ENCODE peak calls at places on chromosomes 16 and 17, in six cellular contexts. I is upper lobe of left lung, Q is HepG2, D is A549, F is K562, Z is GM12878. P is an unnamed sample.

GRCh38 chr17:9700754-9701476 is 55.6 kb downstream of the USP43 start:
- ATAC-seq in Z (no peak), D (peak), F (no peak), Q (no peak), I (no peak), P (no peak)

GRCh38 chr17:74282587-74283370 is 8.7 kb downstream of the DNAI2 start:
- ATAC-seq in I (peak), D (peak), F (peak), Q (no peak), Z (peak), P (no peak)

GRCh38 chr16:69131167-69131748 is 1.1 kb downstream of the CHTF8 start:
- ATAC-seq in D (peak), Z (peak), I (peak), F (peak), Q (no peak), P (no peak)

GRCh38 chr17:83109793-83110645 is 30.6 kb downstream of the METRNL start:
- ATAC-seq in D (peak), Z (no peak), I (peak), Q (peak), F (peak), P (peak)

GRCh38 chr17:51107666-51108227 is 12.9 kb downstream of the SPAG9 start:
- ATAC-seq in D (no peak), Z (no peak), Q (no peak), F (no peak), I (peak), P (no peak)

GRCh38 chr17:82823004-82823403 is 16.8 kb downstream of the ZNF750 start:
- ATAC-seq in F (peak), D (peak), Z (peak), I (no peak), Q (peak), P (no peak)

GRCh38 chr16:81842564-81843242 is 63.6 kb downstream of the PLCG2 start:
- ATAC-seq in F (peak), Q (no peak), I (no peak), Z (peak), D (no peak), P (no peak)

GRCh38 chr17:66450008-66450856 is 147.8 kb downstream of the PRKCA start:
- ATAC-seq in Z (no peak), I (no peak), D (no peak), F (no peak), Q (peak), P (no peak)

DNA sequence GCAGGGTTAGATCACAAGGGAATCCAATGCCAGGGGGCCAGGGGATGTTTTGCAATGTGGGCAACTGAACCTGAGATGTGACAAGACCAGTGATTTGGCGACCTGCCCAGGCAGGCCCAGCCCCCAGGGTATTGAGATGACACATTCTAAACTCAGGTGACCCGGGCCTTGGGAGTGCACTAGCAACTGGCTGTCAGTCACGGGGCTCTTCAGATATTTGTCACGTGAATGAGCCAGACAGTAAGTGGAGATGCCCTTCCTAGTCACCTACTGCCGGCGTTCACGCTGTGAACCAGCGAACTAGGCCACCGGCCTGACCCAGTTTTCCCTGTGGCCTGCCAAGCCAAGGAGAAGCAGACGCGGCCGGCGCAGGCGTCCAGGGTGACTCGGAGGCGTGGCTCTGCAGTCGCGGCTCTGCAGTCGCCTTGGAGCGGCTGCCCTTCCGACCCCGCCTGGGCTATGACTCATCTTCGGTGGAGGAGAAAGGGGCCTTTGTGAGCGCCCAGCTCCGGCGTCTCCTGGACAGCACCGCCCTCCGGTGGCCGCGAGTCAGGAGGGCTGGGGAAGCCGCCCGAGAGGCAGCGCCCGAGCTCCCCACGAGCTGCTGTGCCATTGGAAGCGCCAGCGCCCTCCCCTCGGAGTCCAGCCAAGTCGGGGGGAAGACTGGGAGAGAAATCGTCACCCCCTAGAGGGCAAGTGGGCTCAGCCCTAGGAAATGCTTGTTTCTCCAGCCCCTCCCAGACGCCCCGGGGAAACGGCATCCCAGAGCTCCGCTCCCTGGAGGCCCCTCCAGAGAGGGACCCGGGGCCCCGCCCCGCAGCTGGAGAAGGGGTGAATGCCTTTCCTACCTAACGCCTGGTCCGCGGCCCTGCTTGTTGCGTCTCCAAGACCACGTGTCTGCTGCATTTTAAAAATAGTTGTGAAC is 38.8 kb downstream of the WSB1 start:
- ATAC-seq in D (peak), I (peak), Z (peak), Q (peak), F (peak), P (peak)
- TF ChIP-seq EP300 in D (peak), I (no peak), Z (peak), Q (peak), F (peak), P (no peak)

DNA sequence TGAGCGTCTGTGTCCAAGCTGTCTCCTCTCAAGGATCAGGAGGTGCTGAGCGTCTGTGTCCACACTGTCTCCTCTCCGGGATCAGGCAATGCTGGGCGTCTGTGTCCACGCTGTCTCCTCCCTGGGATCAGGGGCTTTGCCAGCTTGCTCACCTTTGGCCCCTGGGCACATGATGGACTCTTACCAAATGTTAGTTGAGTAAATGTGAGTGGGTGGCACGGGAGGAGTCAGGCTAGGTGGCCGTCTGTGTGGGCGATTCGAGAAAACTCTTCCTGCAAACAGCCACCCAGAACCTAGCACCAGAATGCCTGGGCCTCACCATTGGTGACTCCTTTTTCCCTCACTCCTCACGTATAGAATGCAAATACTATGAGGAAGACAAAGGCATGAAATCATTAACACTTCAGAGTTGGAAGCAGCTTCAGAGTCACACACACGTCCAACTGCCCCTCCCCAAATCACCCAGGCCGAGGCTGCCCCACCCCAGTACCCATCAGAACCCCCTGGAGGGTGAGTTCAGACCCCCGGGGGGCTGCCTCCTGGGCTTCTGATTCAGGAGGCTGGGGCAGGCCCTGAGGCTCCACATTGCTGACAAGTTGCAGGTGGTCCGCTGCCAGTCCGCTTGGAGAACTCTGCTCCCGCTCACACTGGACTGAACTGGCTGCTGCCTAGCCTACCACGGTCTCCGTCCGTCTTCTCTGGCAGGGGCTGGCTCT is 163.0 kb downstream of the LAT start:
- ATAC-seq in I (peak), D (no peak), Q (peak), Z (no peak), F (no peak), P (no peak)
- H3K27ac ChIP-seq in I (no peak), D (peak), Q (no peak), Z (no peak), F (no peak), P (no peak)

DNA sequence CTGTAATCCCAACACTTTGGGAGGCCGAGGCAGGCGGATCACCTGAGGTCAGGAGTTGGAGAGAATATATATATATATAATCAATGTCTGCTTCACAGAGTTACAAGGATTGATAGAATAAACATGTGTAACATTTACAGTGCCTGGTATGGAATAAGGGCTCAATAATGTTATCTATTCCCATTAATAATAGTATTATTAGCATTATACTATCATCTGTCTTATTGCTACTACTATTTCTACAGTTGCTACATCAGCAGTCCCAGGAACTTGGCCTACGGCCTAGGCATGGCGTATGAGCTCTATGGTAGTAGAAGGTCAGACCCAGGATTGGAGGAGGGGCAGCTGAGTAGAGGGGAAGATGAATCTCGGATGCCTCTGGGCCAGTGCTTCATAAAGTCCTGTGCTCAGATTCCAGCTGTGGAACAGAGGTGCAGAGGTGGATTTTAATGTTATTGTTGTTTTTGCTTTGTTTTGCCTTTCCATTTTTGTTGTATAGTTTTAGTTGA is 146.3 kb upstream of the TBX2 start:
- ATAC-seq in Q (no peak), I (no peak), D (no peak), Z (no peak), F (no peak), P (no peak)
- TF ChIP-seq CTCF in Q (no peak), I (no peak), D (no peak), Z (no peak), F (no peak), P (no peak)

GRCh38 chr17:57723427-57724037 is 21.6 kb downstream of the CCDC182 start:
- ATAC-seq in Q (peak), F (no peak), D (no peak), I (no peak), Z (no peak), P (no peak)

GRCh38 chr17:57724729-57725125 is 20.4 kb downstream of the CCDC182 start:
- ATAC-seq in Z (no peak), F (no peak), I (no peak), D (no peak), Q (no peak), P (no peak)

GRCh38 chr17:57726213-57726612 is 18.9 kb downstream of the CCDC182 start:
- ATAC-seq in Q (no peak), I (no peak), F (no peak), D (no peak), Z (no peak), P (no peak)

GRCh38 chr17:57722704-57723043 is 22.4 kb downstream of the CCDC182 start:
- ATAC-seq in D (no peak), F (no peak), Q (no peak), Z (no peak), I (no peak), P (no peak)

GRCh38 chr17:57724038-57724728 is 20.9 kb downstream of the CCDC182 start:
- ATAC-seq in Q (peak), Z (peak), I (no peak), F (peak), D (no peak), P (no peak)
- TF ChIP-seq EP300 in Q (no peak), Z (no peak), I (no peak), F (no peak), D (no peak), P (no peak)